ENCODE peak calls at places on chromosomes 4 and X, in seven cellular contexts. One of them, this sample, is unnamed.

GRCh38 chr4:67776746-67777145 is 22.6 kb upstream of the GNRHR start:
- DNase-seq in T-helper 2 cell: no peak
- DNase-seq in pancreas: no peak
- DNase-seq in adipocyte: no peak
- DNase-seq in GM04503: no peak
- DNase-seq in HEK293T: no peak
- DNase-seq in H4: no peak
- DNase-seq in this sample: no peak

GRCh38 chrX:69493193-69493592 is 10.9 kb upstream of the NALF2 start:
- DNase-seq in HEK293T: peak; percentile 61
- DNase-seq in T-helper 2 cell: no peak
- DNase-seq in GM04503: no peak
- DNase-seq in pancreas: no peak
- DNase-seq in H4: no peak
- DNase-seq in adipocyte: peak; percentile 2
- DNase-seq in this sample: no peak

GRCh38 chrX:39921838-39922237 is 175.9 kb downstream of the BCOR start:
- DNase-seq in adipocyte: no peak
- DNase-seq in H4: no peak
- DNase-seq in T-helper 2 cell: no peak
- DNase-seq in GM04503: no peak
- DNase-seq in HEK293T: no peak
- DNase-seq in pancreas: no peak
- DNase-seq in this sample: no peak

GRCh38 chr4:96035727-96036126 is 195.8 kb downstream of the PDHA2 start:
- DNase-seq in HEK293T: peak; percentile 9
- DNase-seq in pancreas: no peak
- DNase-seq in GM04503: no peak
- DNase-seq in adipocyte: peak; percentile 29
- DNase-seq in T-helper 2 cell: no peak
- DNase-seq in H4: no peak
- DNase-seq in this sample: no peak

GRCh38 chr4:173273956-173274355 is 60.2 kb downstream of the HMGB2 start:
- DNase-seq in GM04503: no peak
- DNase-seq in H4: no peak
- DNase-seq in HEK293T: no peak
- DNase-seq in pancreas: no peak
- DNase-seq in T-helper 2 cell: no peak
- DNase-seq in adipocyte: peak; percentile 78
- DNase-seq in this sample: no peak

GRCh38 chr4:67292045-67292444 is 253.3 kb downstream of the CENPC start:
- DNase-seq in GM04503: no peak
- DNase-seq in pancreas: no peak
- DNase-seq in adipocyte: no peak
- DNase-seq in HEK293T: no peak
- DNase-seq in H4: no peak
- DNase-seq in T-helper 2 cell: no peak
- DNase-seq in this sample: no peak

GRCh38 chr4:54942735-54943134 is 182.7 kb downstream of the KDR start:
- DNase-seq in adipocyte: no peak
- DNase-seq in pancreas: no peak
- DNase-seq in GM04503: no peak
- DNase-seq in HEK293T: no peak
- DNase-seq in T-helper 2 cell: no peak
- DNase-seq in H4: no peak
- DNase-seq in this sample: no peak

GRCh38 chr4:153010137-153010536 is 74.0 kb downstream of the FHDC1 start:
- DNase-seq in H4: no peak
- DNase-seq in adipocyte: no peak
- DNase-seq in T-helper 2 cell: no peak
- DNase-seq in GM04503: no peak
- DNase-seq in pancreas: no peak
- DNase-seq in HEK293T: no peak
- DNase-seq in this sample: no peak

GRCh38 chr4:6618386-6619115 is 21.9 kb upstream of the MRFAP1 start:
- DNase-seq in H4: no peak
- DNase-seq in adipocyte: no peak
- DNase-seq in pancreas: no peak
- DNase-seq in T-helper 2 cell: no peak
- DNase-seq in GM04503: no peak
- DNase-seq in HEK293T: no peak
- DNase-seq in this sample: no peak

GRCh38 chr4:139824882-139825522 is 159.4 kb downstream of the MGST2 start:
- DNase-seq in GM04503: no peak
- DNase-seq in H4: no peak
- DNase-seq in adipocyte: no peak
- DNase-seq in pancreas: no peak
- DNase-seq in T-helper 2 cell: no peak
- DNase-seq in HEK293T: no peak
- DNase-seq in this sample: no peak

GRCh38 chr4:182492456-182492855 is 249.3 kb downstream of the TENM3 start:
- DNase-seq in GM04503: peak; percentile 60
- DNase-seq in T-helper 2 cell: no peak
- DNase-seq in H4: peak; percentile 31
- DNase-seq in HEK293T: no peak
- DNase-seq in pancreas: no peak
- DNase-seq in adipocyte: peak; percentile 71
- DNase-seq in this sample: peak; percentile 42

GRCh38 chrX:50157545-50158125 is 43.2 kb downstream of the AKAP4 start:
- DNase-seq in adipocyte: peak; percentile 6
- DNase-seq in H4: peak; percentile 25
- DNase-seq in pancreas: no peak
- DNase-seq in HEK293T: no peak
- DNase-seq in T-helper 2 cell: no peak
- DNase-seq in GM04503: no peak
- DNase-seq in this sample: no peak

GRCh38 chrX:78747471-78747870 is at the start of gene LPAR4:
- DNase-seq in H4: no peak
- DNase-seq in adipocyte: no peak
- DNase-seq in T-helper 2 cell: no peak
- DNase-seq in pancreas: no peak
- DNase-seq in GM04503: no peak
- DNase-seq in HEK293T: no peak
- DNase-seq in this sample: no peak

GRCh38 chr4:159141193-159141592 is 38.3 kb downstream of the RAPGEF2 start:
- DNase-seq in GM04503: no peak
- DNase-seq in HEK293T: no peak
- DNase-seq in adipocyte: peak; percentile 39
- DNase-seq in T-helper 2 cell: no peak
- DNase-seq in H4: no peak
- DNase-seq in pancreas: no peak
- DNase-seq in this sample: no peak

GRCh38 chr4:84848432-84848831 is 118.1 kb downstream of the WDFY3 start:
- DNase-seq in GM04503: no peak
- DNase-seq in adipocyte: no peak
- DNase-seq in H4: no peak
- DNase-seq in pancreas: no peak
- DNase-seq in HEK293T: no peak
- DNase-seq in T-helper 2 cell: no peak
- DNase-seq in this sample: no peak

GRCh38 chr4:26048378-26048882 is 134.4 kb downstream of the SMIM20 start:
- DNase-seq in adipocyte: peak; percentile 94
- DNase-seq in H4: peak; percentile 46
- DNase-seq in HEK293T: no peak
- DNase-seq in GM04503: peak; percentile 87
- DNase-seq in T-helper 2 cell: no peak
- DNase-seq in pancreas: no peak
- DNase-seq in this sample: peak; percentile 56

GRCh38 chrX:14927391-14927790 is 54.2 kb downstream of the MOSPD2 start:
- DNase-seq in HEK293T: no peak
- DNase-seq in pancreas: no peak
- DNase-seq in H4: peak; percentile 83
- DNase-seq in adipocyte: peak; percentile 70
- DNase-seq in T-helper 2 cell: no peak
- DNase-seq in GM04503: no peak
- DNase-seq in this sample: no peak

GRCh38 chr4:152655272-152656129 is 24.3 kb downstream of the TMEM154 start:
- DNase-seq in pancreas: no peak
- DNase-seq in GM04503: no peak
- DNase-seq in T-helper 2 cell: no peak
- DNase-seq in adipocyte: no peak
- DNase-seq in HEK293T: no peak
- DNase-seq in H4: no peak
- DNase-seq in this sample: no peak

GRCh38 chr4:109156346-109156745 is 146.1 kb downstream of the COL25A1 start:
- DNase-seq in H4: no peak
- DNase-seq in GM04503: no peak
- DNase-seq in HEK293T: no peak
- DNase-seq in T-helper 2 cell: no peak
- DNase-seq in adipocyte: peak; percentile 48
- DNase-seq in pancreas: no peak
- DNase-seq in this sample: no peak

GRCh38 chr4:52919451-52919850 is 57.3 kb downstream of the RASL11B start:
- DNase-seq in T-helper 2 cell: no peak
- DNase-seq in GM04503: no peak
- DNase-seq in adipocyte: no peak
- DNase-seq in HEK293T: no peak
- DNase-seq in pancreas: no peak
- DNase-seq in H4: no peak
- DNase-seq in this sample: no peak

GRCh38 chr4:95193391-95194224 is 355.2 kb downstream of the UNC5C start:
- DNase-seq in T-helper 2 cell: no peak
- DNase-seq in adipocyte: no peak
- DNase-seq in pancreas: no peak
- DNase-seq in GM04503: no peak
- DNase-seq in HEK293T: no peak
- DNase-seq in H4: no peak
- DNase-seq in this sample: no peak

GRCh38 chr4:141391293-141391692 is 170.6 kb downstream of the ZNF330 start:
- DNase-seq in GM04503: no peak
- DNase-seq in T-helper 2 cell: no peak
- DNase-seq in H4: no peak
- DNase-seq in adipocyte: peak; percentile 16
- DNase-seq in HEK293T: no peak
- DNase-seq in pancreas: no peak
- DNase-seq in this sample: no peak

GRCh38 chr4:42277291-42277690 is 120.0 kb upstream of the SHISA3 start:
- DNase-seq in adipocyte: no peak
- DNase-seq in HEK293T: no peak
- DNase-seq in GM04503: no peak
- DNase-seq in H4: no peak
- DNase-seq in T-helper 2 cell: no peak
- DNase-seq in pancreas: no peak
- DNase-seq in this sample: no peak

GRCh38 chr4:35934370-35934981 is 309.8 kb downstream of the ARAP2 start:
- DNase-seq in GM04503: no peak
- DNase-seq in H4: peak; percentile 8
- DNase-seq in T-helper 2 cell: no peak
- DNase-seq in adipocyte: peak; percentile 64
- DNase-seq in HEK293T: peak; percentile 3
- DNase-seq in pancreas: no peak
- DNase-seq in this sample: no peak

GRCh38 chr4:78799551-78800495 is 23.7 kb downstream of the BMP2K start:
- DNase-seq in GM04503: no peak
- DNase-seq in T-helper 2 cell: no peak
- DNase-seq in pancreas: no peak
- DNase-seq in HEK293T: no peak
- DNase-seq in adipocyte: no peak
- DNase-seq in H4: no peak
- DNase-seq in this sample: no peak

GRCh38 chr4:154559141-154559841 is 3.5 kb upstream of the FGB start:
- DNase-seq in T-helper 2 cell: no peak
- DNase-seq in pancreas: no peak
- DNase-seq in GM04503: no peak
- DNase-seq in H4: peak; percentile 63
- DNase-seq in HEK293T: peak; percentile 39
- DNase-seq in adipocyte: peak; percentile 80
- DNase-seq in this sample: no peak

GRCh38 chr4:1594871-1595788 is 89.0 kb downstream of the FAM53A start:
- DNase-seq in T-helper 2 cell: no peak
- DNase-seq in adipocyte: no peak
- DNase-seq in H4: no peak
- DNase-seq in HEK293T: no peak
- DNase-seq in GM04503: no peak
- DNase-seq in pancreas: peak; percentile 41
- DNase-seq in this sample: no peak

GRCh38 chrX:45070116-45071007 is 130.3 kb downstream of the DIPK2B start:
- DNase-seq in HEK293T: peak; percentile 25
- DNase-seq in pancreas: no peak
- DNase-seq in adipocyte: peak; percentile 70
- DNase-seq in H4: peak; percentile 49
- DNase-seq in GM04503: peak; percentile 5
- DNase-seq in T-helper 2 cell: no peak
- DNase-seq in this sample: no peak

GRCh38 chr4:67746797-67747495 is 7.2 kb downstream of the GNRHR start:
- DNase-seq in GM04503: no peak
- DNase-seq in H4: no peak
- DNase-seq in pancreas: no peak
- DNase-seq in adipocyte: peak; percentile 81
- DNase-seq in HEK293T: peak; percentile 7
- DNase-seq in T-helper 2 cell: no peak
- DNase-seq in this sample: no peak

GRCh38 chrX:115941388-115941787 is 229.2 kb upstream of the AGTR2 start:
- DNase-seq in adipocyte: no peak
- DNase-seq in pancreas: no peak
- DNase-seq in GM04503: no peak
- DNase-seq in H4: no peak
- DNase-seq in HEK293T: no peak
- DNase-seq in T-helper 2 cell: no peak
- DNase-seq in this sample: no peak

This sample was measured in AG04449.